ENCODE peak calls at places on chromosomes 11 and 22, in nine cellular contexts. H is left ventricle myocardium superior; O is HEK293T; K is activated CD4-positive, alpha-beta T cell treated with anti-CD3 and anti-CD28 coated beads for 36 hours; C is mesendoderm; W is Calu3; F is GM23248; R is effector memory CD4-positive, alpha-beta T cell; P is right cardiac atrium. L is an unnamed sample.

GRCh38 chr11:20110908-20111669 is 49.2 kb downstream of the DBX1 start:
- DNase-seq in H (no peak), O (peak; percentile 79), K (peak; percentile 70), C (peak; percentile 91), W (peak; percentile 78), F (peak; percentile 71), R (no peak), P (no peak), L (no peak)

GRCh38 chr22:27745809-27746208 is 55.7 kb downstream of the MN1 start:
- DNase-seq in H (no peak), O (no peak), K (no peak), C (no peak), W (no peak), F (no peak), R (no peak), P (no peak), L (no peak)

GRCh38 chr11:29024386-29024785 is 916.2 kb downstream of the METTL15 start:
- DNase-seq in H (no peak), O (no peak), K (no peak), C (no peak), W (no peak), F (peak; percentile 36), R (no peak), P (no peak), L (no peak)

GRCh38 chr11:118606157-118606843 is 1.1 kb upstream of the PHLDB1 start:
- DNase-seq in H (no peak), O (no peak), K (no peak), C (peak; percentile 15), W (no peak), F (no peak), R (no peak), P (no peak), L (peak; percentile 63)

GRCh38 chr22:30890689-30891442 is 77.7 kb downstream of the MORC2 start:
- DNase-seq in H (peak; percentile 44), O (peak; percentile 78), K (peak; percentile 63), C (peak; percentile 57), W (peak; percentile 70), F (peak; percentile 59), R (no peak), P (no peak), L (peak; percentile 44)

GRCh38 chr11:103534191-103534590 is 425.0 kb downstream of the DYNC2H1 start:
- DNase-seq in H (no peak), O (no peak), K (no peak), C (no peak), W (no peak), F (no peak), R (no peak), P (no peak), L (no peak)

GRCh38 chr11:17822021-17822781 is 87.6 kb downstream of the KCNC1 start:
- DNase-seq in H (peak; percentile 56), O (no peak), K (no peak), C (no peak), W (no peak), F (peak; percentile 83), R (no peak), P (peak; percentile 56), L (peak; percentile 53)

GRCh38 chr22:49962751-49963646 is 2.4 kb downstream of the PIM3 start:
- DNase-seq in H (peak; percentile 53), O (no peak), K (peak; percentile 33), C (no peak), W (peak; percentile 18), F (no peak), R (no peak), P (peak; percentile 77), L (peak; percentile 54)

GRCh38 chr22:27507066-27507715 is 294.4 kb downstream of the MN1 start:
- DNase-seq in H (no peak), O (no peak), K (no peak), C (no peak), W (no peak), F (peak; percentile 21), R (no peak), P (no peak), L (no peak)

GRCh38 chr22:34116126-34116525 is 195.8 kb upstream of the LARGE1 start:
- DNase-seq in H (no peak), O (no peak), K (no peak), C (no peak), W (no peak), F (no peak), R (no peak), P (no peak), L (no peak)

GRCh38 chr11:39374963-39375698 is 2084.3 kb downstream of the LRRC4C start:
- DNase-seq in H (no peak), O (peak; percentile 8), K (no peak), C (peak; percentile 20), W (peak; percentile 15), F (peak; percentile 28), R (no peak), P (no peak), L (no peak)

GRCh38 chr22:23055448-23056179 is 14.7 kb upstream of the GNAZ start:
- DNase-seq in H (no peak), O (no peak), K (no peak), C (no peak), W (no peak), F (no peak), R (no peak), P (no peak), L (no peak)

GRCh38 chr22:23533771-23534191 is 46.3 kb downstream of the IGLL1 start:
- DNase-seq in H (no peak), O (no peak), K (no peak), C (peak; percentile 94), W (no peak), F (no peak), R (no peak), P (peak; percentile 56), L (no peak)

GRCh38 chr11:134411887-134412507 is at the start of gene B3GAT1:
- DNase-seq in H (no peak), O (peak; percentile 54), K (peak; percentile 11), C (no peak), W (no peak), F (no peak), R (no peak), P (no peak), L (no peak)

GRCh38 chr11:64000026-64000739 is 13.9 kb downstream of the OTUB1 start:
- DNase-seq in H (peak; percentile 86), O (no peak), K (peak; percentile 86), C (peak; percentile 84), W (no peak), F (peak; percentile 89), R (peak; percentile 67), P (peak; percentile 91), L (peak; percentile 82)

GRCh38 chr11:130738618-130739017 is 177.7 kb downstream of the SNX19 start:
- DNase-seq in H (no peak), O (no peak), K (no peak), C (no peak), W (no peak), F (peak; percentile 59), R (no peak), P (no peak), L (no peak)

GRCh38 chr11:91986218-91986617 is 238.4 kb upstream of the FAT3 start:
- DNase-seq in H (no peak), O (no peak), K (no peak), C (no peak), W (no peak), F (no peak), R (no peak), P (no peak), L (no peak)

GRCh38 chr11:29527391-29527936 is 489.4 kb downstream of the KCNA4 start:
- DNase-seq in H (no peak), O (no peak), K (peak; percentile 6), C (peak; percentile 30), W (peak; percentile 60), F (peak; percentile 69), R (no peak), P (no peak), L (no peak)

L was measured in Right ventricle myocardium superior.